ENCODE peak calls at places on chromosomes 13 and 19, in ten cellular contexts. J is ovary, F is mammary epithelial cell, M is fibroblast of lung, B is tibial nerve, D is heart right ventricle, U is Peyer's patch, W is tibial artery, H is PC-3, I is breast epithelium. Y is an unnamed sample.

GRCh38 chr13:50235604-50236003 is 220.4 kb downstream of the KCNRG start:
- DNase-seq in H (no peak), U (no peak), W (no peak), B (no peak), F (no peak), J (no peak), D (no peak), I (no peak), M (no peak), Y (no peak)

GRCh38 chr13:51479199-51479523 is 26.3 kb upstream of the INTS6 start:
- DNase-seq in I (no peak), M (peak; percentile 76), J (no peak), B (no peak), F (peak; percentile 60), U (no peak), W (no peak), D (no peak), H (peak; percentile 60), Y (no peak)

GRCh38 chr19:23799321-23799720 is 40.6 kb upstream of the ZNF681 start:
- DNase-seq in H (no peak), J (no peak), I (no peak), D (no peak), M (no peak), B (no peak), F (no peak), U (peak; percentile 29), W (no peak), Y (no peak)

GRCh38 chr19:16893686-16893990 is 4.8 kb downstream of the F2RL3 start:
- DNase-seq in W (no peak), B (no peak), I (no peak), H (no peak), F (no peak), J (no peak), U (peak; percentile 75), D (no peak), M (no peak), Y (peak; percentile 78)

GRCh38 chr19:16263115-16263839 is 61.3 kb upstream of the KLF2 start:
- DNase-seq in F (no peak), J (no peak), W (no peak), D (no peak), U (peak; percentile 66), I (no peak), H (no peak), M (no peak), B (no peak), Y (peak; percentile 54)

GRCh38 chr19:13521066-13521465 is 14.8 kb upstream of the CACNA1A start:
- DNase-seq in H (peak; percentile 16), B (no peak), I (no peak), D (no peak), U (no peak), M (no peak), J (no peak), W (no peak), F (no peak), Y (no peak)

GRCh38 chr13:23949200-23949599 is 51.9 kb upstream of the C1QTNF9B start:
- DNase-seq in M (no peak), I (no peak), B (no peak), F (no peak), H (no peak), D (no peak), U (no peak), J (no peak), W (no peak), Y (no peak)

GRCh38 chr13:34207334-34207733 is 389.4 kb downstream of the RFC3 start:
- DNase-seq in J (no peak), F (peak; percentile 9), I (no peak), B (no peak), W (no peak), H (peak; percentile 69), U (no peak), M (peak; percentile 94), D (peak; percentile 30), Y (no peak)

GRCh38 chr19:3062165-3063105 is at the start of gene TLE5:
- DNase-seq in J (peak; percentile 69), D (peak; percentile 67), U (peak; percentile 69), H (peak; percentile 47), B (no peak), I (no peak), M (no peak), W (peak; percentile 54), F (no peak), Y (peak; percentile 55)

GRCh38 chr19:51548213-51548651 is 16.8 kb upstream of the SIGLEC6 start:
- DNase-seq in W (no peak), D (no peak), H (no peak), U (no peak), J (no peak), B (no peak), I (no peak), M (no peak), F (no peak), Y (no peak)

GRCh38 chr13:98606296-98606695 is 29.4 kb upstream of the STK24 start:
- DNase-seq in B (no peak), J (no peak), F (no peak), M (no peak), U (no peak), I (no peak), D (no peak), W (no peak), H (no peak), Y (no peak)

GRCh38 chr13:111270765-111271164 is 49.7 kb upstream of the TEX29 start:
- DNase-seq in H (no peak), U (no peak), I (no peak), J (no peak), M (peak; percentile 59), B (no peak), F (no peak), D (no peak), W (no peak), Y (no peak)

GRCh38 chr13:111267784-111268183 is 52.7 kb upstream of the TEX29 start:
- DNase-seq in B (no peak), F (no peak), D (no peak), U (no peak), H (no peak), M (peak; percentile 14), I (no peak), W (no peak), J (no peak), Y (no peak)

GRCh38 chr13:111270126-111270525 is 50.3 kb upstream of the TEX29 start:
- DNase-seq in H (no peak), B (no peak), F (no peak), J (no peak), D (no peak), M (no peak), I (no peak), W (no peak), U (no peak), Y (no peak)

GRCh38 chr13:111271186-111271698 is 49.2 kb upstream of the TEX29 start:
- DNase-seq in D (no peak), F (no peak), M (no peak), U (no peak), J (no peak), I (no peak), B (no peak), H (no peak), W (no peak), Y (no peak)

DNA sequence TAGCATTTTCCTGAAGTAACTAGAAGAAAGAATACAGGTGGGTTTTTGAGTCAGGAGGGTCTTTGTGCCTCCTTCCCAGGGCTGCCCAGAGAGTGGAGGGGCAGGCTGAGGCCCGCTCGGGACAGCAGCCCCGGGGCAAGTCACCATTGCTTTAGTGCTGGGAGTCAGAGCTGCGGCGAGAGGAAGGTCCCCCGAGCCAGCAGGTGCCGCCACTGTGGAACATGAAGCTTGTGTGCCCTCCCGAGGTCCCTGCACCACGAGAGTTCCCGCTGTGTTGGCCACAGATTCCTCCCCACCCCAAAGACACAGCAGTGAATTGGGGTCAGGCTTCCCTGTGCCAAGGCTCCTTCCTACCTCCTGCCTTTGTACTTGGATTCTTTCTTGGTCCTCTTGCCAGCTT is 50.9 kb upstream of the TEX29 start:
- DNase-seq in W (no peak), J (no peak), D (no peak), B (no peak), H (no peak), U (no peak), M (no peak), F (no peak), I (no peak), Y (no peak)
- TF ChIP-seq CTCF in W (no peak), J (no peak), D (no peak), B (no peak), H (no peak), U (no peak), M (no peak), F (no peak), I (no peak), Y (no peak)

GRCh38 chr13:26061947-26062346 is 10.1 kb upstream of the SHISA2 start:
- DNase-seq in F (peak; percentile 86), W (no peak), U (no peak), D (no peak), I (no peak), B (no peak), M (peak; percentile 93), J (no peak), H (peak; percentile 90), Y (no peak)
- H3K27ac ChIP-seq in F (no peak overlapping the region), W (no peak overlapping the region), U (no peak overlapping the region), D (no peak overlapping the region), I (no peak overlapping the region), B (peak overlapping the region; percentile 10), M (no peak overlapping the region), J (no peak overlapping the region), H (peak overlapping the region; percentile 61), Y (no peak overlapping the region)

GRCh38 chr19:46859637-46860124 is 1.1 kb upstream of the ARHGAP35 start:
- DNase-seq in D (peak; percentile 79), I (no peak), B (peak; percentile 84), U (no peak), F (no peak), J (peak; percentile 68), W (peak; percentile 77), H (peak; percentile 51), M (no peak), Y (no peak)
- H3K4me1 ChIP-seq in D (peaks cover 14% of the 10 kb centered on the region), I (peaks cover 4% of the 10 kb centered on the region), B (peaks cover 40% of the 10 kb centered on the region), U (peaks cover 51% of the 10 kb centered on the region), F (peaks cover 32% of the 10 kb centered on the region), J (peaks cover 14% of the 10 kb centered on the region), W (peaks cover 25% of the 10 kb centered on the region), H (peaks cover 35% of the 10 kb centered on the region), M (peaks cover 11% of the 10 kb centered on the region), Y (peaks cover 65% of the 10 kb centered on the region)

GRCh38 chr13:42307461-42307860 is 35.5 kb downstream of the AKAP11 start:
- DNase-seq in J (no peak), D (no peak), M (no peak), U (no peak), W (no peak), F (no peak), B (no peak), I (no peak), H (no peak), Y (no peak)

DNA sequence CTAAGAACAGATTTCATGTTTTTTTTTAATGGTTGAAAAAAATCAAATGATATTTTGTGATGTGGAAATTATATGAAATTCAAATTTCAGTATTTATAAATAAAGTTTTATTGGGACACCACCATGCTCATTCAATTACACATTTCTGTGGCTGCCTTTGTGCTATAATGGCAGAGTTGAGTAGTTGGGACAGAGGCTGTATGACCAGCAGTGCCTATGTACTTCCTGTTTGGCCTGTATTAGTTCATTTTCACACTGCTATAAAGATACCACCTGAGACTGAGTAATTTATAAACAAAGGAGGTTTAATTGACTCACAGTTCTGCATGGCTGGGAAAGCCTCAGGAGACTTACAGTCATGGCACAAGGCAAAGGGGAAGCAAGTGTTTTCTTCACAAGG is 33.6 kb downstream of the AKAP11 start:
- DNase-seq in F (peak; percentile 5), I (no peak), B (no peak), W (no peak), J (no peak), H (no peak), D (no peak), U (no peak), M (no peak), Y (no peak)
- TF ChIP-seq CTCF in F (no peak), I (no peak), B (no peak), W (no peak), J (no peak), H (no peak), D (no peak), U (no peak), M (no peak), Y (no peak)

Y was measured in left lung.